ENCODE peak calls at places on chromosomes 4 and X, in four cellular contexts. V is progenitor cell of endocrine pancreas; Q is CD8-positive, alpha-beta T cell; F is Panc1. D is an unnamed sample.

GRCh38 chr4:150960079-150960478 is 55.0 kb downstream of the LRBA start:
- DNase-seq in V (no peak), Q (no peak), F (no peak), D (no peak)

GRCh38 chr4:70437212-70437611 is 34.8 kb upstream of the MUC7 start:
- DNase-seq in V (no peak), Q (no peak), F (no peak), D (no peak)

GRCh38 chr4:184348311-184349233 is 125.8 kb downstream of the IRF2 start:
- DNase-seq in V (no peak), Q (no peak), F (no peak), D (no peak)

GRCh38 chr4:518569-519083 is 19.6 kb downstream of the PIGG start:
- DNase-seq in V (no peak), Q (no peak), F (no peak), D (no peak)

GRCh38 chr4:2082627-2083026 is 23.5 kb downstream of the NAT8L start:
- DNase-seq in V (no peak), Q (no peak), F (no peak), D (no peak)

GRCh38 chr4:15354358-15354757 is 73.5 kb upstream of the C1QTNF7 start:
- DNase-seq in V (no peak), Q (no peak), F (no peak), D (no peak)

GRCh38 chrX:68146054-68146453 is 287.2 kb downstream of the OPHN1 start:
- DNase-seq in V (no peak), Q (no peak), F (no peak), D (no peak)

GRCh38 chr4:6332042-6332668 is 62.5 kb downstream of the WFS1 start:
- DNase-seq in V (peak), Q (no peak), F (no peak), D (peak)

GRCh38 chr4:163592207-163592606 is 97.7 kb downstream of the TMA16 start:
- DNase-seq in V (no peak), Q (no peak), F (no peak), D (no peak)

GRCh38 chr4:187798385-187798784 is 197.2 kb upstream of the ZFP42 start:
- DNase-seq in V (no peak), Q (no peak), F (no peak), D (no peak)

GRCh38 chr4:637536-637935 is 12.2 kb downstream of the PDE6B start:
- DNase-seq in V (no peak), Q (no peak), F (no peak), D (no peak)

GRCh38 chr4:172845281-172845680 is 323.3 kb upstream of the GALNT7 start:
- DNase-seq in V (no peak), Q (no peak), F (no peak), D (no peak)

GRCh38 chr4:47643845-47644244 is 158.8 kb downstream of the ATP10D start:
- DNase-seq in V (no peak), Q (no peak), F (no peak), D (no peak)

GRCh38 chrX:39577206-39577605 is 520.6 kb downstream of the BCOR start:
- DNase-seq in V (no peak), Q (no peak), F (no peak), D (no peak)

GRCh38 chrX:97685753-97686152 is 802.0 kb downstream of the RPA4 start:
- DNase-seq in V (no peak), Q (no peak), F (peak), D (no peak)

GRCh38 chrX:112163916-112164315 is 81.3 kb upstream of the TRPC5 start:
- DNase-seq in V (no peak), Q (no peak), F (no peak), D (no peak)

GRCh38 chr4:87240341-87240740 is 19.9 kb upstream of the KLHL8 start:
- DNase-seq in V (no peak), Q (no peak), F (no peak), D (no peak)

GRCh38 chrX:31092476-31092875 is 20.6 kb upstream of the FTHL17 start:
- DNase-seq in V (no peak), Q (no peak), F (no peak), D (no peak)

GRCh38 chr4:168741281-168742173 is 244.7 kb downstream of the PALLD start:
- DNase-seq in V (no peak), Q (no peak), F (no peak), D (no peak)

GRCh38 chrX:9610774-9611392 is 146.0 kb downstream of the TBL1X start:
- DNase-seq in V (no peak), Q (no peak), F (no peak), D (no peak)

GRCh38 chr4:180106122-180106521 is 2137.1 kb upstream of the TENM3 start:
- DNase-seq in V (no peak), Q (no peak), F (no peak), D (no peak)

GRCh38 chr4:41358626-41359025 is 101.9 kb downstream of the UCHL1 start:
- DNase-seq in V (no peak), Q (no peak), F (no peak), D (no peak)

GRCh38 chr4:99180367-99181169 is 36.5 kb upstream of the ADH4 start:
- DNase-seq in V (no peak), Q (no peak), F (no peak), D (no peak)

GRCh38 chr4:71239365-71239764 is 99.5 kb upstream of the SLC4A4 start:
- DNase-seq in V (no peak), Q (no peak), F (no peak), D (no peak)

GRCh38 chr4:84499065-84499982 is at the start of gene NKX6-1:
- DNase-seq in V (peak), Q (no peak), F (peak), D (no peak)

GRCh38 chr4:24980064-24980690 is 50.6 kb downstream of the LGI2 start:
- DNase-seq in V (peak), Q (peak), F (peak), D (peak)

GRCh38 chr4:140233811-140234696 is 80.1 kb upstream of the MAML3 start:
- DNase-seq in V (no peak), Q (no peak), F (no peak), D (no peak)

GRCh38 chrX:96432647-96433046 is 252.0 kb upstream of the DIAPH2 start:
- DNase-seq in V (no peak), Q (no peak), F (no peak), D (no peak)

GRCh38 chr4:18691431-18692200 is 670.1 kb upstream of the LCORL start:
- DNase-seq in V (no peak), Q (no peak), F (no peak), D (no peak)

GRCh38 chrX:105882581-105883275 is 60.4 kb downstream of the NRK start:
- DNase-seq in V (no peak), Q (no peak), F (no peak), D (no peak)

GRCh38 chrX:80812176-80812575 is 2.5 kb upstream of the BRWD3 start:
- DNase-seq in V (no peak), Q (peak), F (no peak), D (peak)

GRCh38 chrX:31580726-31581125 is 508.9 kb upstream of the FTHL17 start:
- DNase-seq in V (no peak), Q (no peak), F (no peak), D (no peak)

GRCh38 chr4:104860227-104861123 is 286.2 kb upstream of the TET2 start:
- DNase-seq in V (peak), Q (peak), F (peak), D (no peak)

GRCh38 chrX:13485167-13485566 is 84.2 kb upstream of the EGFL6 start:
- DNase-seq in V (no peak), Q (no peak), F (no peak), D (no peak)

GRCh38 chr4:158268553-158268952 is 58.3 kb downstream of the TMEM144 start:
- DNase-seq in V (no peak), Q (no peak), F (no peak), D (no peak)
- TF ChIP-seq CTCF in V (no peak), Q (no peak), F (peak), D (no peak)

DNA sequence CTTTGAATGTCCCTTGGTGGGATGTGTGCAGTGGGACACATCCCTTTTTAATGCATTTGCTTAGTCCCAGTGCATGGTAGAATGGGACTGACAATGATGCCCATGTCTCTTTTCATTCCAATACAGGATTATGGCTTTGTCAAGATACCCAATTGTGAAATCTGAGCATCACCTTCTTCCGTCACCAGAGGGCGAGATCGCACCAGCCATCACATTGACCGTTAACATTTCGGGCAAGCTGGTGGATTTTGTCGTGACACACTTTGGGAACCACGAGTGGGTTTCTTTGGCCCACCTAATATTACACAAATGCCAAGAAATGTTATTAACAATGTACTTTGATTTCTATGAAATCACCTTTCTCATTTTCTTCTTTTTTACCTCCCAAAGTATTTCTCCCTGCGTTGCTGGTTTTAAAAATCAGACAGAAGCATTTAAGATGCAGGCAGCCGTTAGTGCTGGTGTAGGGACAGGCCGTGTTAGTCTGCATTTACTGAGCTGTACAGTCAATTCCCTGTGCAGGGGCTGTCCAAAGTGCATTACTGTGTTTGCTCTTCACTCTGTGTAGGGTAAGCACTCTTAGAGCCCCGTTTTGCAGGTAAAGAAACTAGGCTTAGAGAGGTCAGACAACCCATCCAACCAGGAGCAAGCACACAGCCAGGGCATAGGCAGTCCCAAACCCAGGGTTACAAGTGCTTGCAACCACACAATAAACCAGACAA is 46.5 kb downstream of the CWH43 start:
- DNase-seq in V (no peak), Q (no peak), F (no peak), D (no peak)
- TF ChIP-seq CTCF in V (no peak), Q (no peak), F (peak), D (no peak)

GRCh38 chrX:19225906-19226305 is 103.6 kb upstream of the ADGRG2 start:
- DNase-seq in V (no peak), Q (no peak), F (no peak), D (no peak)
- TF ChIP-seq CTCF in V (no peak), Q (no peak), F (peak), D (no peak)

GRCh38 chr4:122921971-122922876 is at the start of gene NUDT6:
- DNase-seq in V (peak), Q (peak), F (no peak), D (peak)

GRCh38 chr4:122921300-122921699 is 1.1 kb downstream of the NUDT6 start:
- DNase-seq in V (no peak), Q (no peak), F (no peak), D (no peak)

GRCh38 chr4:122917731-122918130 is 4.7 kb downstream of the NUDT6 start:
- DNase-seq in V (no peak), Q (no peak), F (no peak), D (no peak)

GRCh38 chr4:122920473-122920872 is 1.9 kb downstream of the NUDT6 start:
- DNase-seq in V (no peak), Q (no peak), F (no peak), D (no peak)

GRCh38 chr4:122922877-122923511 is 597 bp upstream of the NUDT6 start:
- DNase-seq in V (peak), Q (peak), F (no peak), D (peak)
- TF ChIP-seq CTCF in V (no peak), Q (no peak), F (no peak), D (no peak)

GRCh38 chr4:55849724-55850123 is 3.7 kb upstream of the EXOC1 start:
- DNase-seq in V (no peak), Q (no peak), F (no peak), D (no peak)
- TF ChIP-seq CTCF in V (no peak), Q (no peak), F (no peak), D (no peak)

GRCh38 chrX:71158603-71159002 is 14.0 kb downstream of the NLGN3 start:
- DNase-seq in V (no peak), Q (no peak), F (no peak), D (no peak)

GRCh38 chrX:71159335-71159734 is 14.7 kb downstream of the NLGN3 start:
- DNase-seq in V (no peak), Q (no peak), F (no peak), D (no peak)

GRCh38 chrX:71151366-71151765 is 6.7 kb downstream of the NLGN3 start:
- DNase-seq in V (no peak), Q (no peak), F (no peak), D (no peak)

GRCh38 chrX:71154641-71155040 is 10.0 kb downstream of the NLGN3 start:
- DNase-seq in V (no peak), Q (no peak), F (no peak), D (no peak)

DNA sequence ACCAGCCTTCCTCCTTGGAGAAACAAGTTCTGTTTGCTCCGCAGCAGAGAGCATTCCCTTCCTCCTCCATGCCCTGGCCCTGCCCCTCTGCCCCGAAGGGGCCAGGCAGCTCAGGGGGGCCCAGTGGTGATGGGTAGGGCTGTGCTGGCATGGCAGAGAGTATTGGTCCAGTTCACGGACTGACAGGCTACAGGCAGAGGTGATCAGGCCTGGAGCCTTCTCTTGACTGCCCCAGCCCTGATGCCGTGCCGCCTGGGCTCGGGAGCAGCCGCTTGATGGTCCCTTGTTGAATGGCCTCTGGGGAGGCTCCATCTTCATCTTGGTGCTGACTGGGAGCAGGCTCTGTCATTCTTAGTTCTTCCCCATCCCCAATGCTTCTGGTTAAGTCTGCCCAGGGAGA is 9.6 kb downstream of the NLGN3 start:
- DNase-seq in V (no peak), Q (no peak), F (no peak), D (no peak)
- TF ChIP-seq CTCF in V (no peak), Q (no peak), F (no peak), D (no peak)

D was measured in natural killer cell.